ENCODE peak calls at places on chromosome 4, in six cellular contexts. P is neural progenitor cell; T is SW480; Z is activated naive CD8-positive, alpha-beta T cell treated with anti-CD3 and anti-CD28 coated beads, Interleukin-2, amount 50 U/mL, for 24 hours; O is globus pallidus; V is brain microvascular endothelial cell. Y is an unnamed sample.

GRCh38 chr4:79585834-79586233 is 177.8 kb upstream of the GK2 start:
- DNase-seq in T (no peak), Z (no peak), P (no peak), V (no peak), O (no peak), Y (peak; percentile 68)

GRCh38 chr4:13907255-13907751 is 279.8 kb upstream of the BOD1L1 start:
- DNase-seq in T (peak; percentile 65), Z (no peak), V (peak; percentile 97), O (no peak), P (no peak), Y (peak; percentile 65)

GRCh38 chr4:173584506-173584905 is 54.5 kb upstream of the HAND2 start:
- DNase-seq in T (no peak), O (no peak), P (no peak), V (no peak), Z (no peak), Y (no peak)

GRCh38 chr4:3407171-3407771 is 34.5 kb upstream of the HGFAC start:
- DNase-seq in O (no peak), V (no peak), Z (no peak), P (no peak), T (no peak), Y (no peak)

GRCh38 chr4:54091637-54092404 is 8.1 kb upstream of the GSX2 start:
- DNase-seq in V (no peak), O (peak; percentile 73), Z (peak; percentile 72), P (peak; percentile 64), T (peak; percentile 54), Y (no peak)

GRCh38 chr4:7960790-7961655 is 21.4 kb upstream of the AFAP1 start:
- DNase-seq in O (no peak), P (no peak), Z (peak; percentile 82), T (no peak), V (no peak), Y (no peak)

GRCh38 chr4:174928174-174928573 is 10.0 kb downstream of the ADAM29 start:
- DNase-seq in V (no peak), Z (no peak), T (no peak), O (no peak), P (no peak), Y (no peak)

GRCh38 chr4:13642163-13642562 is 14.6 kb upstream of the BOD1L1 start:
- DNase-seq in Z (no peak), T (no peak), V (no peak), O (no peak), P (no peak), Y (no peak)

GRCh38 chr4:128675083-128675482 is 134.4 kb upstream of the JADE1 start:
- DNase-seq in T (no peak), P (no peak), O (peak; percentile 41), Z (no peak), V (no peak), Y (no peak)

GRCh38 chr4:11271263-11271662 is 157.4 kb downstream of the HS3ST1 start:
- DNase-seq in V (no peak), P (no peak), T (no peak), O (no peak), Z (no peak), Y (no peak)

GRCh38 chr4:156924774-156925173 is 46.8 kb downstream of the PDGFC start:
- DNase-seq in Z (no peak), V (no peak), O (no peak), P (no peak), T (no peak), Y (no peak)

GRCh38 chr4:98546910-98547544 is 111.4 kb downstream of the TSPAN5 start:
- DNase-seq in O (peak; percentile 68), P (peak; percentile 44), V (peak; percentile 28), Z (no peak), T (no peak), Y (no peak)

GRCh38 chr4:88728146-88728545 is 30.5 kb upstream of the NAP1L5 start:
- DNase-seq in V (no peak), O (no peak), T (no peak), Z (no peak), P (no peak), Y (no peak)

GRCh38 chr4:126451237-126451885 is 1136.6 kb downstream of the FAT4 start:
- DNase-seq in P (no peak), O (no peak), T (no peak), Z (no peak), V (no peak), Y (no peak)

GRCh38 chr4:55446578-55446922 is 50.8 kb downstream of the TMEM165 start:
- DNase-seq in P (no peak), T (no peak), Z (no peak), V (no peak), O (no peak), Y (no peak)

GRCh38 chr4:94171616-94172015 is 36.0 kb upstream of the SMARCAD1 start:
- DNase-seq in T (no peak), P (no peak), Z (no peak), V (no peak), O (no peak), Y (no peak)

GRCh38 chr4:128573781-128574508 is 235.6 kb upstream of the JADE1 start:
- DNase-seq in O (no peak), P (no peak), Z (no peak), T (peak; percentile 3), V (peak; percentile 90), Y (peak; percentile 89)

GRCh38 chr4:5341151-5341925 is 290.1 kb downstream of the STK32B start:
- DNase-seq in Z (no peak), V (no peak), O (no peak), T (no peak), P (no peak), Y (no peak)

GRCh38 chr4:177118596-177118995 is 191.1 kb upstream of the NEIL3 start:
- DNase-seq in P (no peak), Z (no peak), O (peak; percentile 11), T (no peak), V (peak; percentile 91), Y (no peak)

GRCh38 chr4:147157860-147158701 is 212.4 kb upstream of the TTC29 start:
- DNase-seq in T (peak; percentile 68), O (peak; percentile 24), V (peak; percentile 61), P (peak; percentile 78), Z (no peak), Y (peak; percentile 30)

GRCh38 chr4:25835384-25835783 is 27.4 kb downstream of the SEL1L3 start:
- DNase-seq in Z (no peak), V (no peak), P (no peak), O (no peak), T (no peak), Y (no peak)

GRCh38 chr4:2237267-2237666 is 4.7 kb downstream of the HAUS3 start:
- DNase-seq in O (no peak), Z (no peak), P (no peak), T (no peak), V (no peak), Y (no peak)

GRCh38 chr4:165384186-165384585 is 5.4 kb downstream of the CPE start:
- DNase-seq in T (no peak), V (no peak), Z (no peak), O (no peak), P (no peak), Y (peak; percentile 72)

GRCh38 chr4:61068745-61069144 is 131.4 kb upstream of the ADGRL3 start:
- DNase-seq in O (no peak), T (peak; percentile 2), Z (no peak), V (peak; percentile 22), P (no peak), Y (no peak)

GRCh38 chr4:112895785-112896184 is 153.7 kb upstream of the ANK2 start:
- DNase-seq in V (no peak), O (peak; percentile 89), Z (no peak), T (no peak), P (peak; percentile 81), Y (peak; percentile 64)

GRCh38 chr4:3733195-3733594 is 33.0 kb upstream of the ADRA2C start:
- DNase-seq in O (no peak), T (no peak), V (no peak), Z (no peak), P (peak; percentile 25), Y (no peak)

GRCh38 chr4:41709844-41710481 is 38.6 kb downstream of the PHOX2B start:
- DNase-seq in P (no peak), V (peak; percentile 36), Z (no peak), O (no peak), T (peak; percentile 73), Y (no peak)

GRCh38 chr4:98434816-98435215 is 173.6 kb downstream of the RAP1GDS1 start:
- DNase-seq in O (no peak), T (no peak), V (no peak), Z (no peak), P (no peak), Y (no peak)

GRCh38 chr4:107299646-107300045 is 263.5 kb upstream of the DKK2 start:
- DNase-seq in T (no peak), V (no peak), Z (no peak), P (no peak), O (no peak), Y (no peak)

GRCh38 chr4:8920289-8920965 is 48.8 kb upstream of the HMX1 start:
- DNase-seq in P (no peak), V (no peak), T (no peak), Z (no peak), O (no peak), Y (no peak)

GRCh38 chr4:163556169-163556568 is 61.7 kb downstream of the TMA16 start:
- DNase-seq in T (peak; percentile 16), O (peak; percentile 74), Z (no peak), P (no peak), V (no peak), Y (no peak)

GRCh38 chr4:157713342-157713741 is 459.5 kb downstream of the GASK1B start:
- DNase-seq in Z (no peak), V (no peak), O (no peak), P (no peak), T (no peak), Y (peak; percentile 8)

Y was measured in mesendoderm.